ENCODE peak calls at places on chromosomes 5 and 9, in four cellular contexts. F is GM23338, J is heart left ventricle, H is tibial artery. M is an unnamed sample.

GRCh38 chr5:16548115-16548514 is 68.7 kb downstream of the RETREG1 start:
- DNase-seq in F (no peak), J (no peak), H (no peak), M (no peak)

GRCh38 chr5:150645070-150645700 is 4.7 kb downstream of the SYNPO start:
- DNase-seq in F (no peak), J (peak; percentile 90), H (peak; percentile 73), M (peak; percentile 44)

GRCh38 chr9:108676344-108676743 is 179.4 kb downstream of the ACTL7B start:
- DNase-seq in F (peak; percentile 69), J (no peak), H (no peak), M (no peak)

GRCh38 chr5:20335978-20336377 is 348.0 kb upstream of the CDH18 start:
- DNase-seq in F (peak; percentile 9), J (no peak), H (no peak), M (no peak)

GRCh38 chr9:20620658-20621552 is 1.4 kb downstream of the MLLT3 start:
- DNase-seq in F (peak; percentile 43), J (peak; percentile 57), H (peak; percentile 31), M (peak; percentile 21)

GRCh38 chr5:40477856-40478546 is 201.7 kb upstream of the PTGER4 start:
- DNase-seq in F (no peak), J (no peak), H (no peak), M (peak; percentile 54)

GRCh38 chr5:74082504-74082903 is 456.5 kb downstream of the ARHGEF28 start:
- DNase-seq in F (no peak), J (no peak), H (no peak), M (no peak)

GRCh38 chr9:116027096-116027495 is 126.5 kb upstream of the PAPPA start:
- DNase-seq in F (peak; percentile 11), J (no peak), H (no peak), M (no peak)

GRCh38 chr5:124034963-124035362 is 523.0 kb downstream of the CSNK1G3 start:
- DNase-seq in F (no peak), J (no peak), H (no peak), M (no peak)

GRCh38 chr5:115267617-115268016 is 4.9 kb upstream of the PGGT1B start:
- DNase-seq in F (no peak), J (no peak), H (no peak), M (peak; percentile 64)

GRCh38 chr9:112245126-112245525 is 70.0 kb upstream of the SUSD1 start:
- DNase-seq in F (no peak), J (no peak), H (no peak), M (no peak)

GRCh38 chr5:164094321-164094720 is 588.9 kb downstream of the MAT2B start:
- DNase-seq in F (no peak), J (no peak), H (no peak), M (no peak)

GRCh38 chr5:34870382-34870781 is 31.4 kb downstream of the TTC23L start:
- DNase-seq in F (no peak), J (no peak), H (no peak), M (no peak)

GRCh38 chr9:137761032-137761431 is 116.5 kb upstream of the CACNA1B start:
- DNase-seq in F (no peak), J (no peak), H (no peak), M (no peak)

GRCh38 chr5:151134228-151134627 is 23.4 kb downstream of the ANXA6 start:
- DNase-seq in F (no peak), J (no peak), H (no peak), M (no peak)

GRCh38 chr9:74083681-74084433 is 413.3 kb upstream of the RORB start:
- DNase-seq in F (no peak), J (no peak), H (no peak), M (no peak)

GRCh38 chr5:142529626-142530278 is 156.1 kb downstream of the FGF1 start:
- DNase-seq in F (no peak), J (no peak), H (no peak), M (peak; percentile 94)

GRCh38 chr5:52269853-52270252 is 517.9 kb upstream of the ITGA1 start:
- DNase-seq in F (peak; percentile 13), J (no peak), H (no peak), M (no peak)

GRCh38 chr9:33202552-33203300 is 35.6 kb upstream of the B4GALT1 start:
- DNase-seq in F (peak; percentile 53), J (peak; percentile 82), H (peak; percentile 54), M (no peak)

GRCh38 chr5:6556089-6556801 is 76.6 kb downstream of the NSUN2 start:
- DNase-seq in F (no peak), J (no peak), H (no peak), M (no peak)

GRCh38 chr5:190366-191035 is 794 bp upstream of the LRRC14B start:
- DNase-seq in F (no peak), J (no peak), H (no peak), M (no peak)

GRCh38 chr5:13985736-13986418 is 41.4 kb upstream of the DNAH5 start:
- DNase-seq in F (no peak), J (no peak), H (no peak), M (peak; percentile 82)

GRCh38 chr9:127388037-127388855 is 8.7 kb upstream of the SLC2A8 start:
- DNase-seq in F (no peak), J (peak; percentile 61), H (peak; percentile 62), M (peak; percentile 97)

GRCh38 chr5:91225848-91226686 is 157.1 kb downstream of the ARRDC3 start:
- DNase-seq in F (peak; percentile 90), J (peak; percentile 36), H (no peak), M (peak; percentile 58)

GRCh38 chr9:122777052-122777451 is 11.7 kb upstream of the OR5C1 start:
- DNase-seq in F (no peak), J (no peak), H (no peak), M (no peak)

GRCh38 chr9:19408316-19408692 is 505 bp upstream of the ACER2 start:
- DNase-seq in F (peak; percentile 37), J (peak; percentile 82), H (peak; percentile 59), M (no peak)

GRCh38 chr5:117161718-117162386 is 587.2 kb upstream of the SEMA6A start:
- DNase-seq in F (peak; percentile 14), J (no peak), H (no peak), M (no peak)

GRCh38 chr5:110224050-110224449 is 502.4 kb downstream of the TMEM232 start:
- DNase-seq in F (no peak), J (no peak), H (no peak), M (no peak)

GRCh38 chr9:107214915-107215314 is 68.2 kb upstream of the RAD23B start:
- DNase-seq in F (no peak), J (no peak), H (no peak), M (no peak)

GRCh38 chr9:34615132-34615531 is 3.2 kb upstream of the RPP25L start:
- DNase-seq in F (no peak), J (no peak), H (no peak), M (no peak)

GRCh38 chr5:149386166-149386565 is 7.1 kb upstream of the IL17B start:
- DNase-seq in F (no peak), J (peak; percentile 37), H (no peak), M (no peak)

GRCh38 chr9:116403171-116403570 is 249.6 kb downstream of the PAPPA start:
- DNase-seq in F (no peak), J (no peak), H (no peak), M (no peak)

GRCh38 chr5:1781726-1782384 is 17.8 kb downstream of the MRPL36 start:
- DNase-seq in F (no peak), J (no peak), H (no peak), M (no peak)

GRCh38 chr5:79577693-79578092 is 34.5 kb upstream of the TENT2 start:
- DNase-seq in F (no peak), J (no peak), H (no peak), M (no peak)

DNA sequence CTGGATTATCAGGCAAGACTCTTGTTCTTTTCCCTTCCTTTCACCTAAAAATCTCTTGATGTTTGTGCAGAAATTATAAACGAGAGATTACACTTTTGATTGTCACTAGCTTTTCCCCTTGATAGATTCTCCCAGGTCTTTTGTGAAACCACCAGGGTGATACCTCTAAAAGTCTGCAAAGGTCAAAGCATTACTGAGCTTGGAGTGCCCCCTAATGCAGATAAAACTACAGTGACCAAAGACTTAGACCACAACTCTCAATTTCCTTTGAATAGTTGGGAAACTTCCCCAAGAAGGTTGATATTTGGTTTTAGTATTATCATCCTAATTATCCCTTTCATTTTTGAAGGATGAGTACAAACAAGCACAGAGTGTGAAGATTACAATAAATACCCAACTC is 173.1 kb downstream of the CYLC2 start:
- DNase-seq in F (no peak), J (no peak), H (no peak), M (no peak)
- TF ChIP-seq CTCF in F (no peak), J (no peak), H (no peak), M (no peak)

DNA sequence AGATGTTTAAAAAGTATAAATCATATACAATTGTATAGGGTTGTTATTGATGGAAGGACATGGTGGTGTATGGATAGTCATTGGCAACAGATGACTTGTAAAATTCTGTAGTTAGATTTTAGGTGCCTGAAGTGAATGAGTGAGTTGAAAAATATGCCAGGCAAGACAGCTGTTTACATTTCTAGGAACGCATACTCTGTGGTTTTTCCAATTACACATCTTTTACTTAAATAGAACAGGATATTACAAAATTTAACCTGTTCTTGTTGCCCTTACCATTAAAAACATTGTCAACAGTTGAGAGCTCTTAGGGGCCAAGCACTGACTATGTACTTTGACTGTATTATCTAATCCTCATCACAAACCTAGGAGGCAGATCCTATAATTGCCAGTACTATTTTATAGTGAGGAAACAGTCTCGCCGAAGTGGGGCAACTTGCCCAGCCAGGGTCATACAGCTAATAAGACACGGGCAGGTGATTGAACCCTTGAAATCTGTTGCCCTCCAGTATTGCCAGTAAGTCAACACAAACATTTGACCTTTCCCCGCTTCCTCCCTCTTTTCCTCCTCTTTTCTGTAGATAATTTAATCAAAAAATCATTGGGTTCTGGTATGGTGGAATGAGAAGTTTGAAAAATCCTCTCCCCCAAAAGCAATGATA is 88.6 kb downstream of the MACROH2A1 start:
- DNase-seq in F (no peak), J (no peak), H (no peak), M (peak; percentile 41)
- H3K27ac ChIP-seq in F (no peak overlapping the region), J (no peak overlapping the region), H (no peak overlapping the region), M (no peak overlapping the region)

DNA sequence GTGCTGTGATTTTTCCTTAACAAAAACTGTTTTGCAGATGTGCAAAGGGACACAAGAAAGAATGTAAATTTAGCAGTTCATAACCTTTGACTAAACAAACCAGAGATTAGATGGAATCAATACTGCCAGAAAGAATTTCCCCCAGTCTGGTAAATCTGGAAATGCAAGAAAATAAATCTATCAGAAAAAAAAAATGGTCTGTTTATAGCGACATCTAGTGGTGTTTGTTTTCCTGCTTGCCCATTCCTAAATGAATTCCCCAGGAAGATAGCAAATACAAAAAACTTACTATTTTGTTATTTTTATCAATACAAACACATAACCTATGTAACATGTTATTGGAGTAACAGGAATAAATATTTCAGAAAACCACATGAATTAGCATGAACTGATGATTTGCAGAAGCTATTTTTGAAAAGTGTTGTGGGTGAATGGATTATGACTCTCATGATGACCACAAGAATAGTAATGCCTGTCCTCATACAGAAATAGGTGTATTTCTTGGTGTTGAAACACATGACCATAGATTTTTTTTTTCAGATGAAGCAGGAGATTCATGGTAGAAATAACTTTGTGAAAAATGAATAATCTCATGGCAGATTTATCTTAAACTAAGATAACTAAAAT is 1703.8 kb downstream of the MAT2B start:
- DNase-seq in F (peak; percentile 63), J (no peak), H (no peak), M (peak; percentile 34)
- TF ChIP-seq CTCF in F (peak; percentile 93), J (peak; percentile 49), H (peak; percentile 17), M (peak; percentile 89)

DNA sequence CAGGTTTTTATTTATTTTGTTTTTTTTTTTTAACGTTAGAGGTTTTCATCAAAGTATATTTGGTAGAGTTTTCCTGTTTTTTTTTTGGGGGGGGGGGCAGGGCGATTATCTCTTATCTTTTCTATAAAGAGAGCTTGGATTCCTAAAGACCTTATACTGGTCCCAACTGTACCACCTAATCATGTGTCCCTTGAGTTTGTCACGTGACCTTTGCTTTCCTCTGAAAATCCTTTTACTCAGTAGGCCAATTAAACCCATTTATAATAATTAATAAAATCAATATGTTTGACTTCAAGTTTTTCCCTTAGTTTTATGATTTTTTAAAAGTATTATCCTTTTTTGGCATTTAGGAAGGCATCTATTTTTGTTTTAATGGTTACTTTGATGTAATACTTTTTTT is 286.4 kb downstream of the AOPEP start:
- DNase-seq in F (no peak), J (no peak), H (no peak), M (no peak)
- H3K27ac ChIP-seq in F (no peak overlapping the region), J (no peak overlapping the region), H (peak overlapping the region; percentile 96), M (no peak overlapping the region)

M was measured in RWPE1.